ENCODE peak calls at places on chromosomes 1 and 21, in six cellular contexts. I, S, O, Y, E and U are unnamed samples.

GRCh38 chr21:15752763-15753407 is 23.1 kb downstream of the USP25 start:
- DNase-seq in I (no peak), S (peak; percentile 85), Y (no peak), E (no peak), O (no peak), U (no peak)

GRCh38 chr1:156896490-156897033 is 3.0 kb downstream of the PEAR1 start:
- DNase-seq in S (no peak), I (peak; percentile 86), O (no peak), Y (no peak), E (peak; percentile 72), U (no peak)

GRCh38 chr1:32773764-32774463 is 43.2 kb downstream of the YARS1 start:
- DNase-seq in S (no peak), I (no peak), Y (no peak), O (no peak), E (no peak), U (no peak)

GRCh38 chr1:193121616-193122593 is at the start of gene CDC73:
- DNase-seq in E (peak; percentile 82), Y (peak; percentile 98), S (peak; percentile 97), I (peak; percentile 99), O (peak; percentile 99), U (peak; percentile 93)

GRCh38 chr1:151841141-151841540 is 1.5 kb upstream of the C2CD4D start:
- DNase-seq in O (no peak), I (no peak), E (no peak), Y (no peak), S (no peak), U (no peak)

GRCh38 chr1:61124691-61125090 is 42.3 kb downstream of the NFIA start:
- DNase-seq in Y (peak; percentile 49), E (no peak), I (no peak), S (no peak), O (no peak), U (no peak)

GRCh38 chr1:114033219-114033706 is 54.0 kb downstream of the OLFML3 start:
- DNase-seq in S (peak; percentile 56), Y (no peak), I (no peak), O (no peak), E (no peak), U (no peak)

GRCh38 chr1:41020654-41021053 is 871 bp downstream of the SLFNL1 start:
- DNase-seq in Y (no peak), S (no peak), I (no peak), O (no peak), E (no peak), U (no peak)

GRCh38 chr1:228379165-228379460 is 27.5 kb downstream of the TRIM11 start:
- DNase-seq in Y (peak; percentile 32), O (no peak), I (no peak), S (peak; percentile 44), E (no peak), U (peak; percentile 61)

GRCh38 chr1:218209351-218209861 is 75.7 kb upstream of the RRP15 start:
- DNase-seq in E (peak; percentile 65), O (no peak), I (no peak), Y (no peak), S (no peak), U (no peak)

GRCh38 chr1:229070168-229070567 is 200.7 kb upstream of the RAB4A start:
- DNase-seq in Y (peak; percentile 74), E (no peak), I (peak; percentile 96), S (no peak), O (no peak), U (peak; percentile 48)

GRCh38 chr21:35179990-35180557 is 131.0 kb upstream of the RUNX1 start:
- DNase-seq in Y (no peak), S (no peak), I (no peak), O (no peak), E (no peak), U (no peak)

GRCh38 chr1:235105051-235106043 is 23.3 kb downstream of the TOMM20 start:
- DNase-seq in E (no peak), Y (no peak), O (no peak), S (no peak), I (no peak), U (no peak)

GRCh38 chr1:3408751-3409266 is 45.7 kb upstream of the ARHGEF16 start:
- DNase-seq in E (no peak), S (no peak), Y (no peak), I (no peak), O (no peak), U (no peak)

GRCh38 chr1:3409737-3410434 is 44.6 kb upstream of the ARHGEF16 start:
- DNase-seq in Y (peak; percentile 39), O (no peak), E (peak; percentile 4), S (peak; percentile 51), I (no peak), U (no peak)

GRCh38 chr1:3411806-3412205 is 42.7 kb upstream of the ARHGEF16 start:
- DNase-seq in S (no peak), I (no peak), E (no peak), O (no peak), Y (no peak), U (no peak)

GRCh38 chr1:3412376-3412775 is 42.1 kb upstream of the ARHGEF16 start:
- DNase-seq in O (no peak), I (no peak), S (no peak), E (no peak), Y (no peak), U (no peak)

DNA sequence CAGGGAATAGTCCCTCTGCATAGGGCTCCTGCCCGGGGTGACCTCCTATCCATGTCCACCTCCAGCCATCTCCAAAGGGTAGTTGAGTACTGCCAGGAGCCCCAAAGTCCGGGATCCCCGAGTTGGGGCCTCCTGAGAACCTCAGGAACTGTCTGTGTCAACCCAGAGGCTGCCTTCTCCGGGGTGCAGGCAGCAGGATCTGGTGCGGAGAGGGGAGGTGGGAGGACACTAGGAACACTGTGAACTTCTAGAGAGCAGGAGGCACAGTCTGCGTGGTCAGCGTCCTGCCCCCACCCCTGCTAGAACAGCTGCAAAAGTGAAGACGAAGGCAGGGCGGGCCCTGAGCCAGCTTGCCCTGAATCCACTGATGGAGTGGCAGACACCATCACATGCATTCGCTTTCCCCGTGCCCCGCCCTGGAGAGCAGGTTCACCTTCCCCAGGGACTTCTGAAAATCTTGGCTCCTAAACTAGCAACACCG is 44.0 kb upstream of the ARHGEF16 start:
- DNase-seq in S (no peak), Y (no peak), O (no peak), I (no peak), E (no peak), U (no peak)
- TF ChIP-seq CTCF in S (no peak), Y (no peak), O (no peak), I (no peak), E (no peak), U (no peak)

GRCh38 chr1:153288634-153289275 is 24.0 kb downstream of the PGLYRP3 start:
- DNase-seq in S (peak; percentile 83), I (no peak), E (no peak), O (no peak), Y (no peak), U (no peak)
- TF ChIP-seq CTCF in S (peak; percentile 81), I (no peak), E (peak; percentile 34), O (no peak), Y (no peak), U (peak; percentile 15)

GRCh38 chr1:204692320-204692851 is 6.8 kb upstream of the LRRN2 start:
- DNase-seq in E (no peak), S (no peak), Y (no peak), I (no peak), O (no peak), U (no peak)

GRCh38 chr1:204694145-204694544 is 8.6 kb upstream of the LRRN2 start:
- DNase-seq in O (no peak), Y (no peak), S (no peak), E (no peak), I (no peak), U (no peak)

GRCh38 chr1:204696606-204697005 is 11.1 kb upstream of the LRRN2 start:
- DNase-seq in I (no peak), O (no peak), S (no peak), E (no peak), Y (no peak), U (no peak)

GRCh38 chr1:204695692-204696091 is 10.2 kb upstream of the LRRN2 start:
- DNase-seq in Y (no peak), I (no peak), E (no peak), S (no peak), O (no peak), U (no peak)

DNA sequence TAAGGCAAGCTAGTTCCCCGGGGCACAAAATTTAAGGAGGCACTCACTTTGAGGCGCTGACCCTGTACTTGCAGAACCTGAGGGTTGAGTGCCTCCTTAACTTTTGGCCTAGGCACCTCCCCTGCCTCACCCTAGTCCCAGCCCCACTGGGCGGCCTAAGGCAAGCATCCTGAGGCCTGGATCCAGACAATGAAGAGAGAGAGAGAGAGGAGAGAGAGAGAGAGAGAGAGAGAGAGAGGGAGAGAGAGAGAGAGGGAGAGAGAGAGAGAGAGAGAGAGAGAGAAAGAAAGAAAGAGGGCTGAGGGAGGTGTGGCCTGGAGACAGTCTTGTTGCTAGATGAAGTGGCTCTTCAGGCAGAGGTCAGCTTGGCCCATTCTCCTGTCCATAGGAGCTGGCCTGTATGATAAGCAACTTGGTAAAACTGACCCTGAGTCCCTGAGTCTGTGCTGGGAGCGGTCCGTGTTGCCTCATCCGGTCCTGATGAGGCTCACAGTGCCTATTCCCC is 7.4 kb upstream of the LRRN2 start:
- DNase-seq in O (no peak), Y (no peak), S (peak; percentile 54), E (no peak), I (no peak), U (no peak)
- TF ChIP-seq CTCF in O (no peak), Y (no peak), S (no peak), E (no peak), I (no peak), U (no peak)

GRCh38 chr1:209883341-209883971 is 54.6 kb upstream of the SYT14 start:
- DNase-seq in I (no peak), O (no peak), Y (no peak), E (peak; percentile 70), S (no peak), U (no peak)
- TF ChIP-seq CTCF in I (no peak), O (no peak), Y (no peak), E (no peak), S (no peak), U (no peak)

GRCh38 chr1:243475966-243476365 is 220.1 kb downstream of the SDCCAG8 start:
- DNase-seq in E (no peak), O (no peak), Y (no peak), S (peak; percentile 75), I (no peak), U (no peak)
- TF ChIP-seq CTCF in E (peak; percentile 14), O (no peak), Y (no peak), S (peak; percentile 25), I (no peak), U (no peak)

DNA sequence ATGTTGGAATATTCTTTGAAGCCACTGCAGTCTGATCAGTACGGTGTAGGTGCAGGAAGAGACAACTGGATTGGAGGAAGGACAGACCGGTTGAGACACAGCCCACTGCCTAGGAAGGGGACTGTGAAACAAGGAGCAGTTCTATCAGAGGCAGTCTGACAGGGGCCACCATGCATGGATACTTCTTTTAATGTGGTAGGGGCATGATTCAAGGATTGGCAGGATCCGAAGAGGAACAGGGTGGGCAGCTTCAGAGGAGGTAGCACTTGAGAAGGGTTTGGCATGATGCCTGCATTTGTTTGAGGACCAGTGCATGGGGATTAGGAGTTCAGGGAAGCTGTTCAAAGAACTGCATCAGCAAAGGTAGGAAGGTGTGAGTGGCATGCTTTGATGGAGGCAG is 167.9 kb downstream of the DYRK1A start:
- DNase-seq in E (no peak), O (no peak), I (no peak), S (no peak), Y (no peak), U (no peak)
- TF ChIP-seq CTCF in E (no peak), O (no peak), I (no peak), S (no peak), Y (no peak), U (no peak)